ENCODE peak calls at places on chromosomes 16 and 17, in nine cellular contexts. B is foreskin fibroblast; W is LNCaP clone FGC; X is thyroid gland; A is right lobe of liver; F is brain microvascular endothelial cell; U is aorta; Z is CD8-positive, alpha-beta T cell; O is PC-3. S is an unnamed sample.

GRCh38 chr16:23595951-23596720 is at the start of gene NDUFAB1:
- DNase-seq in U (peak), W (peak), F (peak), Z (peak), O (peak), X (peak), A (peak), B (peak), S (peak)

GRCh38 chr17:64196626-64197025 is 66.4 kb downstream of the TEX2 start:
- DNase-seq in A (no peak), O (peak), B (peak), U (no peak), Z (no peak), F (peak), W (no peak), X (no peak), S (no peak)

GRCh38 chr17:44233582-44233981 is 14.1 kb upstream of the UBTF start:
- DNase-seq in A (no peak), U (no peak), X (no peak), O (no peak), F (no peak), Z (no peak), B (no peak), W (no peak), S (no peak)

GRCh38 chr16:85306071-85306792 is 194.0 kb upstream of the CIBAR2 start:
- DNase-seq in X (peak), W (peak), A (peak), Z (peak), B (peak), U (peak), O (peak), F (peak), S (peak)

GRCh38 chr16:66976746-66977145 is 11.6 kb upstream of the CES4A start:
- DNase-seq in A (no peak), X (peak), O (no peak), Z (no peak), W (no peak), F (no peak), B (no peak), U (no peak), S (no peak)

GRCh38 chr16:67431805-67432476 is 1.0 kb downstream of the HSD11B2 start:
- DNase-seq in A (no peak), Z (no peak), U (no peak), F (no peak), O (no peak), B (no peak), W (no peak), X (no peak), S (no peak)

GRCh38 chr16:11379420-11379819 is 34.2 kb downstream of the RMI2 start:
- DNase-seq in B (no peak), Z (no peak), W (no peak), O (peak), X (peak), A (no peak), F (no peak), U (no peak), S (peak)

GRCh38 chr17:52827526-52827925 is 669.0 kb upstream of the CA10 start:
- DNase-seq in A (peak), B (no peak), F (no peak), Z (no peak), U (no peak), W (no peak), O (peak), X (peak), S (no peak)

GRCh38 chr16:68972720-68973119 is 129.4 kb downstream of the TANGO6 start:
- DNase-seq in W (no peak), Z (no peak), X (no peak), F (peak), B (peak), A (no peak), O (peak), U (no peak), S (no peak)

GRCh38 chr17:80826955-80827645 is 164.5 kb upstream of the CHMP6 start:
- DNase-seq in Z (no peak), U (peak), B (peak), W (no peak), X (peak), F (peak), A (peak), O (peak), S (no peak)

GRCh38 chr16:74603848-74604247 is 3.1 kb downstream of the GLG1 start:
- DNase-seq in B (no peak), X (no peak), O (peak), W (no peak), A (no peak), Z (no peak), U (no peak), F (no peak), S (no peak)

GRCh38 chr16:11636172-11636721 is 32.0 kb upstream of the SNN start:
- DNase-seq in B (no peak), U (no peak), F (no peak), A (no peak), W (peak), X (peak), O (peak), Z (no peak), S (no peak)

GRCh38 chr16:11666108-11667055 is 1.9 kb upstream of the SNN start:
- DNase-seq in W (no peak), B (no peak), F (no peak), O (no peak), A (no peak), U (no peak), Z (no peak), X (no peak), S (no peak)

GRCh38 chr16:61862221-61862620 is 174.0 kb downstream of the CDH8 start:
- DNase-seq in B (no peak), F (no peak), O (no peak), A (no peak), U (no peak), Z (no peak), W (no peak), X (no peak), S (no peak)

GRCh38 chr17:1515640-1516402 is 591 bp downstream of the INPP5K start:
- DNase-seq in O (peak), A (no peak), F (peak), Z (no peak), X (peak), W (peak), B (peak), U (no peak), S (peak)

GRCh38 chr16:69057400-69058378 is 47.8 kb upstream of the HAS3 start:
- DNase-seq in W (peak), A (peak), U (no peak), B (peak), Z (no peak), O (peak), F (peak), X (no peak), S (no peak)

GRCh38 chr17:69417545-69418483 is 3.3 kb downstream of the MAP2K6 start:
- DNase-seq in X (no peak), B (no peak), A (no peak), O (peak), U (no peak), W (no peak), F (no peak), Z (no peak), S (no peak)

GRCh38 chr17:27940503-27940902 is 47.3 kb upstream of the LYRM9 start:
- DNase-seq in X (no peak), O (no peak), A (no peak), Z (no peak), B (no peak), F (no peak), W (no peak), U (no peak), S (no peak)

GRCh38 chr17:31568140-31568938 is 176.9 kb downstream of the RAB11FIP4 start:
- DNase-seq in U (no peak), W (no peak), O (no peak), A (peak), F (no peak), Z (no peak), X (no peak), B (no peak), S (no peak)

GRCh38 chr16:88477631-88478030 is 24.6 kb downstream of the ZFPM1 start:
- DNase-seq in A (no peak), W (no peak), U (no peak), O (no peak), B (no peak), Z (no peak), X (no peak), F (no peak), S (no peak)

GRCh38 chr16:14384745-14385144 is 245.3 kb downstream of the PARN start:
- DNase-seq in B (no peak), U (no peak), X (no peak), Z (no peak), F (no peak), A (no peak), O (no peak), W (no peak), S (no peak)

GRCh38 chr17:50221500-50222480 is 20.4 kb upstream of the COL1A1 start:
- DNase-seq in F (no peak), U (peak), A (no peak), O (peak), B (no peak), W (no peak), X (peak), Z (no peak), S (no peak)

GRCh38 chr16:57194512-57194911 is 8.4 kb downstream of the RSPRY1 start:
- DNase-seq in U (no peak), W (no peak), O (peak), F (peak), X (no peak), Z (no peak), B (peak), A (no peak), S (no peak)

GRCh38 chr17:32152130-32152529 is 9.8 kb downstream of the RHOT1 start:
- DNase-seq in X (peak), B (no peak), W (no peak), A (peak), F (no peak), Z (no peak), U (no peak), O (no peak), S (no peak)

S was measured in CD4-positive, alpha-beta memory T cell.